ENCODE peak calls at places on chromosomes 2 and 18, in six cellular contexts. One of them, this sample, is unnamed.

GRCh38 chr18:3498705-3499451 is 48.9 kb downstream of the TGIF1 start:
- DNase-seq in neuronal stem cell: peak
- DNase-seq in trophoblast cell: peak
- DNase-seq in mesenchymal stem cell: peak
- DNase-seq in IMR-90: peak
- DNase-seq in H9: peak
- DNase-seq in this sample: no peak

GRCh38 chr2:215395687-215396460 is 40.0 kb downstream of the FN1 start:
- DNase-seq in neuronal stem cell: no peak
- DNase-seq in H9: no peak
- DNase-seq in mesenchymal stem cell: no peak
- DNase-seq in IMR-90: no peak
- DNase-seq in trophoblast cell: no peak
- DNase-seq in this sample: no peak

GRCh38 chr2:47119001-47119400 is 36.1 kb downstream of the STPG4 start:
- DNase-seq in IMR-90: peak
- DNase-seq in mesenchymal stem cell: peak
- DNase-seq in neuronal stem cell: no peak
- DNase-seq in H9: no peak
- DNase-seq in trophoblast cell: no peak
- DNase-seq in this sample: no peak

GRCh38 chr2:174964404-174964803 is 40.8 kb downstream of the CHN1 start:
- DNase-seq in H9: no peak
- DNase-seq in trophoblast cell: no peak
- DNase-seq in mesenchymal stem cell: no peak
- DNase-seq in neuronal stem cell: peak
- DNase-seq in IMR-90: no peak
- DNase-seq in this sample: peak

GRCh38 chr2:221518201-221518936 is 53.7 kb downstream of the EPHA4 start:
- DNase-seq in neuronal stem cell: no peak
- DNase-seq in trophoblast cell: peak
- DNase-seq in H9: no peak
- DNase-seq in IMR-90: peak
- DNase-seq in mesenchymal stem cell: peak
- DNase-seq in this sample: no peak

GRCh38 chr2:28680657-28681056 is 71.0 kb upstream of the PPP1CB start:
- DNase-seq in mesenchymal stem cell: no peak
- DNase-seq in IMR-90: no peak
- DNase-seq in neuronal stem cell: no peak
- DNase-seq in trophoblast cell: no peak
- DNase-seq in H9: no peak
- DNase-seq in this sample: no peak

GRCh38 chr18:58299936-58300335 is 255.9 kb downstream of the NEDD4L start:
- DNase-seq in neuronal stem cell: no peak
- DNase-seq in trophoblast cell: no peak
- DNase-seq in IMR-90: no peak
- DNase-seq in H9: no peak
- DNase-seq in mesenchymal stem cell: no peak
- DNase-seq in this sample: no peak

GRCh38 chr2:26033270-26033768 is 565 bp upstream of the RAB10 start:
- DNase-seq in IMR-90: peak
- DNase-seq in neuronal stem cell: peak
- DNase-seq in H9: no peak
- DNase-seq in mesenchymal stem cell: peak
- DNase-seq in trophoblast cell: peak
- DNase-seq in this sample: no peak

GRCh38 chr2:195658541-195658890 is 1.5 kb downstream of the SLC39A10 start:
- DNase-seq in mesenchymal stem cell: peak
- DNase-seq in trophoblast cell: peak
- DNase-seq in H9: no peak
- DNase-seq in neuronal stem cell: no peak
- DNase-seq in IMR-90: peak
- DNase-seq in this sample: no peak

GRCh38 chr2:105388971-105389381 is 9.9 kb downstream of the FHL2 start:
- DNase-seq in IMR-90: peak
- DNase-seq in H9: no peak
- DNase-seq in neuronal stem cell: no peak
- DNase-seq in mesenchymal stem cell: peak
- DNase-seq in trophoblast cell: peak
- DNase-seq in this sample: no peak

GRCh38 chr2:174014699-174015070 is 49.5 kb upstream of the SP3 start:
- DNase-seq in H9: no peak
- DNase-seq in neuronal stem cell: no peak
- DNase-seq in mesenchymal stem cell: no peak
- DNase-seq in IMR-90: no peak
- DNase-seq in trophoblast cell: peak
- DNase-seq in this sample: no peak

GRCh38 chr18:9987931-9988330 is 74.1 kb downstream of the VAPA start:
- DNase-seq in H9: no peak
- DNase-seq in IMR-90: no peak
- DNase-seq in trophoblast cell: no peak
- DNase-seq in mesenchymal stem cell: no peak
- DNase-seq in neuronal stem cell: no peak
- DNase-seq in this sample: no peak

GRCh38 chr2:202069189-202070050 is 3.6 kb upstream of the KIAA2012 start:
- DNase-seq in trophoblast cell: no peak
- DNase-seq in H9: no peak
- DNase-seq in neuronal stem cell: no peak
- DNase-seq in mesenchymal stem cell: no peak
- DNase-seq in IMR-90: no peak
- DNase-seq in this sample: no peak

GRCh38 chr2:191180712-191181111 is 29.9 kb upstream of the STAT4 start:
- DNase-seq in neuronal stem cell: no peak
- DNase-seq in trophoblast cell: peak
- DNase-seq in H9: no peak
- DNase-seq in mesenchymal stem cell: peak
- DNase-seq in IMR-90: peak
- DNase-seq in this sample: no peak

GRCh38 chr2:217989221-217989948 is 13.4 kb downstream of the TNS1 start:
- DNase-seq in mesenchymal stem cell: no peak
- DNase-seq in trophoblast cell: no peak
- DNase-seq in H9: no peak
- DNase-seq in IMR-90: no peak
- DNase-seq in neuronal stem cell: no peak
- DNase-seq in this sample: no peak

GRCh38 chr18:12604445-12605007 is 53.4 kb downstream of the SPIRE1 start:
- DNase-seq in mesenchymal stem cell: no peak
- DNase-seq in IMR-90: no peak
- DNase-seq in H9: no peak
- DNase-seq in neuronal stem cell: no peak
- DNase-seq in trophoblast cell: peak
- DNase-seq in this sample: no peak

GRCh38 chr2:162072976-162073775 is 839 bp downstream of the DPP4 start:
- DNase-seq in neuronal stem cell: no peak
- DNase-seq in mesenchymal stem cell: peak
- DNase-seq in trophoblast cell: peak
- DNase-seq in IMR-90: peak
- DNase-seq in H9: no peak
- DNase-seq in this sample: peak

GRCh38 chr2:161991991-161992390 is 82.0 kb downstream of the DPP4 start:
- DNase-seq in H9: no peak
- DNase-seq in neuronal stem cell: no peak
- DNase-seq in IMR-90: peak
- DNase-seq in trophoblast cell: no peak
- DNase-seq in mesenchymal stem cell: no peak
- DNase-seq in this sample: no peak

GRCh38 chr2:81266106-81266505 is 961.6 kb upstream of the LRRTM1 start:
- DNase-seq in neuronal stem cell: peak
- DNase-seq in mesenchymal stem cell: peak
- DNase-seq in H9: peak
- DNase-seq in IMR-90: no peak
- DNase-seq in trophoblast cell: peak
- DNase-seq in this sample: no peak

GRCh38 chr2:99940963-99941362 is 201.4 kb downstream of the AFF3 start:
- DNase-seq in mesenchymal stem cell: no peak
- DNase-seq in H9: no peak
- DNase-seq in trophoblast cell: no peak
- DNase-seq in IMR-90: peak
- DNase-seq in neuronal stem cell: no peak
- DNase-seq in this sample: no peak

GRCh38 chr2:74985983-74986382 is 27.5 kb downstream of the POLE4 start:
- DNase-seq in trophoblast cell: no peak
- DNase-seq in mesenchymal stem cell: no peak
- DNase-seq in IMR-90: no peak
- DNase-seq in H9: no peak
- DNase-seq in neuronal stem cell: no peak
- DNase-seq in this sample: no peak

GRCh38 chr2:30287857-30288513 is 56.7 kb downstream of the LBH start:
- DNase-seq in mesenchymal stem cell: no peak
- DNase-seq in neuronal stem cell: no peak
- DNase-seq in IMR-90: no peak
- DNase-seq in H9: no peak
- DNase-seq in trophoblast cell: no peak
- DNase-seq in this sample: no peak
- H3K18ac ChIP-seq in mesenchymal stem cell: no peak
- H3K18ac ChIP-seq in neuronal stem cell: no peak
- H3K18ac ChIP-seq in IMR-90: peak
- H3K18ac ChIP-seq in H9: no peak
- H3K18ac ChIP-seq in trophoblast cell: no peak
- H3K18ac ChIP-seq in this sample: no peak

GRCh38 chr2:234098675-234099195 is 48.2 kb downstream of the SPP2 start:
- DNase-seq in mesenchymal stem cell: no peak
- DNase-seq in trophoblast cell: no peak
- DNase-seq in neuronal stem cell: no peak
- DNase-seq in H9: no peak
- DNase-seq in IMR-90: no peak
- DNase-seq in this sample: no peak
- H3K14ac ChIP-seq in mesenchymal stem cell: no peak
- H3K14ac ChIP-seq in trophoblast cell: no peak
- H3K14ac ChIP-seq in neuronal stem cell: no peak
- H3K14ac ChIP-seq in H9: no peak
- H3K14ac ChIP-seq in IMR-90: no peak
- H3K14ac ChIP-seq in this sample: no peak

GRCh38 chr2:43178055-43178598 is 48.3 kb downstream of the ZFP36L2 start:
- DNase-seq in trophoblast cell: no peak
- DNase-seq in H9: no peak
- DNase-seq in IMR-90: no peak
- DNase-seq in mesenchymal stem cell: no peak
- DNase-seq in neuronal stem cell: no peak
- DNase-seq in this sample: no peak
- H3K18ac ChIP-seq in trophoblast cell: peak
- H3K18ac ChIP-seq in H9: peak
- H3K18ac ChIP-seq in IMR-90: peak
- H3K18ac ChIP-seq in mesenchymal stem cell: peak
- H3K18ac ChIP-seq in neuronal stem cell: peak
- H3K18ac ChIP-seq in this sample: peak

DNA sequence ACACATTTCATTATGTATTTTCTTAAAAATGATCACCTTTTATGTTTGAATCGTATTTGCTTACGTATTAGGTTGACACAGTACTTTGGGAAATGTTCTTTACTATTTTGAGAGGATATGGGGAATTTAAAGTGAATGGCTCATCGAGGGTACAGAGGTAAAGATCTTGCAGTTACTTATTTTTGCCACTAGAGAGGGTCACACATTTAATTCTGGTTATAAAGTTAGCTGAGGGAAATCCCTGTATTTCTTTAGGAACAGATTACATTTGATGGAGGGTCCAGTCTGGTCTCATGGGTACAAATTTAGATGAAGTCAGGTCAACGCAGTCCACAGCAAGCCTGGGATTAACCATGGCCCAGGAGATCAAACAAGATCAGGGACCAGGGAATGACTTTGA is 24.5 kb downstream of the DYNC2LI1 start:
- DNase-seq in neuronal stem cell: no peak
- DNase-seq in trophoblast cell: peak
- DNase-seq in mesenchymal stem cell: no peak
- DNase-seq in H9: no peak
- DNase-seq in IMR-90: no peak
- DNase-seq in this sample: no peak
- H3K14ac ChIP-seq in neuronal stem cell: no peak
- H3K14ac ChIP-seq in trophoblast cell: no peak
- H3K14ac ChIP-seq in mesenchymal stem cell: no peak
- H3K14ac ChIP-seq in H9: no peak
- H3K14ac ChIP-seq in IMR-90: no peak
- H3K14ac ChIP-seq in this sample: no peak

GRCh38 chr2:241314933-241315182 is 614 bp downstream of the HDLBP start:
- DNase-seq in neuronal stem cell: no peak
- DNase-seq in mesenchymal stem cell: no peak
- DNase-seq in trophoblast cell: no peak
- DNase-seq in H9: no peak
- DNase-seq in IMR-90: no peak
- DNase-seq in this sample: no peak
- H3K18ac ChIP-seq in neuronal stem cell: peak
- H3K18ac ChIP-seq in mesenchymal stem cell: peak
- H3K18ac ChIP-seq in trophoblast cell: peak
- H3K18ac ChIP-seq in H9: peak
- H3K18ac ChIP-seq in IMR-90: peak
- H3K18ac ChIP-seq in this sample: no peak

GRCh38 chr2:98032086-98032485 is 36.3 kb upstream of the TMEM131 start:
- DNase-seq in neuronal stem cell: no peak
- DNase-seq in H9: no peak
- DNase-seq in trophoblast cell: no peak
- DNase-seq in mesenchymal stem cell: no peak
- DNase-seq in IMR-90: no peak
- DNase-seq in this sample: no peak
- H3K14ac ChIP-seq in neuronal stem cell: no peak
- H3K14ac ChIP-seq in H9: no peak
- H3K14ac ChIP-seq in trophoblast cell: no peak
- H3K14ac ChIP-seq in mesenchymal stem cell: no peak
- H3K14ac ChIP-seq in IMR-90: no peak
- H3K14ac ChIP-seq in this sample: no peak

GRCh38 chr18:74994502-74995403 is 214.2 kb downstream of the PTGR3 start:
- DNase-seq in mesenchymal stem cell: peak
- DNase-seq in IMR-90: peak
- DNase-seq in H9: no peak
- DNase-seq in trophoblast cell: peak
- DNase-seq in neuronal stem cell: no peak
- DNase-seq in this sample: no peak
- H3K18ac ChIP-seq in mesenchymal stem cell: peak
- H3K18ac ChIP-seq in IMR-90: peak
- H3K18ac ChIP-seq in H9: peak
- H3K18ac ChIP-seq in trophoblast cell: no peak
- H3K18ac ChIP-seq in neuronal stem cell: no peak
- H3K18ac ChIP-seq in this sample: no peak

GRCh38 chr18:59353079-59353680 is 5.9 kb downstream of the LMAN1 start:
- DNase-seq in neuronal stem cell: no peak
- DNase-seq in trophoblast cell: no peak
- DNase-seq in IMR-90: no peak
- DNase-seq in mesenchymal stem cell: no peak
- DNase-seq in H9: no peak
- DNase-seq in this sample: no peak
- H3K14ac ChIP-seq in neuronal stem cell: no peak
- H3K14ac ChIP-seq in trophoblast cell: no peak
- H3K14ac ChIP-seq in IMR-90: no peak
- H3K14ac ChIP-seq in mesenchymal stem cell: no peak
- H3K14ac ChIP-seq in H9: no peak
- H3K14ac ChIP-seq in this sample: no peak

This sample was measured in H1.